ENCODE peak calls at places on chromosomes 5 and 9, in ten cellular contexts. P is body of pancreas, C is tibial artery, M is OCI-LY7, E is endothelial cell, A is GM06990, J is fibroblast of mammary gland, D is WTC11, V is cardiac muscle cell, Y is brain microvascular endothelial cell. K is an unnamed sample.

GRCh38 chr5:145587308-145588071 is 247.7 kb downstream of the PRELID2 start:
- DNase-seq in D (no peak), A (no peak), P (no peak), J (peak), V (no peak), M (no peak), Y (peak), E (no peak), C (no peak), K (peak)

GRCh38 chr5:53481354-53481886 is 991 bp downstream of the FST start:
- DNase-seq in J (peak), C (no peak), E (no peak), A (no peak), D (no peak), P (no peak), V (no peak), M (no peak), Y (no peak), K (no peak)

GRCh38 chr5:114184006-114184405 is 177.9 kb upstream of the KCNN2 start:
- DNase-seq in V (no peak), D (no peak), E (no peak), C (no peak), J (peak), A (no peak), Y (no peak), P (no peak), M (no peak), K (no peak)

GRCh38 chr9:90966475-90967150 is 165.0 kb downstream of the SYK start:
- DNase-seq in A (no peak), M (no peak), V (no peak), C (no peak), Y (peak), E (no peak), D (no peak), J (peak), P (no peak), K (peak)

GRCh38 chr9:33135086-33135958 is 31.8 kb downstream of the B4GALT1 start:
- DNase-seq in Y (peak), D (no peak), M (no peak), P (no peak), A (no peak), J (peak), V (no peak), E (no peak), C (peak), K (no peak)

GRCh38 chr5:10478436-10478835 is 36.8 kb downstream of the ROPN1L start:
- DNase-seq in M (no peak), D (no peak), Y (no peak), V (no peak), C (no peak), P (no peak), J (no peak), A (no peak), E (no peak), K (no peak)

GRCh38 chr5:40401965-40402364 is 277.8 kb upstream of the PTGER4 start:
- DNase-seq in M (no peak), D (no peak), E (no peak), C (no peak), A (no peak), P (no peak), V (no peak), J (peak), Y (peak), K (peak)

GRCh38 chr9:135536166-135536565 is 9.8 kb upstream of the OBP2A start:
- DNase-seq in M (no peak), A (no peak), D (no peak), Y (peak), V (no peak), P (no peak), E (no peak), C (no peak), J (no peak), K (no peak)

GRCh38 chr5:37055383-37055990 is 178.9 kb downstream of the NIPBL start:
- DNase-seq in P (no peak), V (no peak), A (no peak), C (no peak), D (no peak), Y (no peak), J (no peak), E (no peak), M (no peak), K (no peak)

GRCh38 chr5:131416729-131417128 is 152.9 kb downstream of the CDC42SE2 start:
- DNase-seq in A (peak), Y (no peak), V (no peak), P (no peak), C (no peak), E (no peak), J (no peak), D (no peak), M (no peak), K (no peak)

GRCh38 chr9:134187110-134187531 is 22.8 kb upstream of the RNU6ATAC start:
- DNase-seq in Y (no peak), P (no peak), E (no peak), M (no peak), V (no peak), C (peak), D (no peak), J (no peak), A (no peak), K (peak)
- TF ChIP-seq CTCF in Y (peak), P (no peak), E (no peak), M (no peak), V (no peak), C (no peak), D (no peak), J (no peak), A (peak), K (no peak)

GRCh38 chr5:81751009-81751835 is at the start of gene SSBP2:
- DNase-seq in C (peak), Y (peak), E (peak), A (peak), V (peak), D (peak), P (peak), J (peak), M (peak), K (peak)
- TF ChIP-seq CTCF in C (no peak), Y (no peak), E (no peak), A (no peak), V (no peak), D (no peak), P (peak), J (no peak), M (peak), K (no peak)

DNA sequence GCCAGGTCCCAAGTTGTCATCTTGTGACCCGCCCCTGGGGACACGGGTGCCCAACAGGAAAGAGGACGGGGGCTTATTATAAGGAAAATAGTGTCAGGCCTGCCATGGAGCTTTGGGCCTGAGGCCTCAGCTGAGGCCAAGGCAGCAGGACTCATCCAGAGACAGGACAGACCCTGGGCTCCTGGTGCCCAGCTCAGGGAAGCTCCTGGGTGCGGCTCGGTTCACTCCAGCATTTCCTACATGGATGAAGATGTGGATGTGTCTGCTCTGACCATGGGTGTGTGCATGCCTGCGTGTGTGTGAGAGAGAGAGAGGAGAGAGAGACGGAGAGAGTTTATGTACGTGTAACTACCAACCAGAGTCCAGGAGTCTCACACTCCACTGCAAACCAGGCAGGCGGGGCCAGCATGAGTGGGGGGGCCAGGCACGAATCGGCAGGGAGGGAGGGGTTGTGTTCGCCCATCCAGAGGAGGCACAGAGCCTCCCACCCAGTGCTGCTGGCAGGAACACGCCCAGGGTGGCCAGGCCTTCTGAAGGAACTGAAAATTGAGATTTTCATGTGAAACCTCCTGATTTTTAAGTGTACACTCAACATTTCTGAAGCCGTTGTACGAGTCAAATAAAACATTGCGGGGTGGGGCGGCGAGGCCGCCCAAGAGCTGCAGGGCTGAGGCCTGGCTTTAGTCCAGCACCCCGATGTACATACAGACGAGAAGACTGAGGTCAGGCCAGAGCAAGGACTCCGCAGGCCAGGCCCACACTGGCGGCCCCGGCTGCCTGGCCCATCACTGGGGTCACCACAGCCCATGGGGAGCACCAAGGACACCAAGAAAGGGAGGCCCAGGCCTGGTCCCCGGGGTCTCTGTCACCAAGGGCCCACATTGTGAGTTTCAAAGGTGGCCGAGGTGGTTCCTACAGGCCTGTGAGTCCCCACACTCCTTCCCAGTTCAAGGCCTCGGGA is 88.8 kb downstream of the ADAMTS2 start:
- DNase-seq in Y (no peak), A (no peak), D (peak), V (no peak), M (no peak), E (no peak), P (no peak), C (no peak), J (no peak), K (no peak)
- TF ChIP-seq CTCF in Y (no peak), A (no peak), D (no peak), V (no peak), M (no peak), E (no peak), P (no peak), C (no peak), J (no peak), K (no peak)

GRCh38 chr9:111896942-111897830 is 572 bp downstream of the UGCG start:
- DNase-seq in J (peak), E (peak), V (peak), Y (no peak), C (peak), P (no peak), A (no peak), D (peak), M (no peak), K (peak)
- TF ChIP-seq CTCF in J (no peak), E (no peak), V (peak), Y (peak), C (no peak), P (peak), A (peak), D (no peak), M (no peak), K (no peak)

DNA sequence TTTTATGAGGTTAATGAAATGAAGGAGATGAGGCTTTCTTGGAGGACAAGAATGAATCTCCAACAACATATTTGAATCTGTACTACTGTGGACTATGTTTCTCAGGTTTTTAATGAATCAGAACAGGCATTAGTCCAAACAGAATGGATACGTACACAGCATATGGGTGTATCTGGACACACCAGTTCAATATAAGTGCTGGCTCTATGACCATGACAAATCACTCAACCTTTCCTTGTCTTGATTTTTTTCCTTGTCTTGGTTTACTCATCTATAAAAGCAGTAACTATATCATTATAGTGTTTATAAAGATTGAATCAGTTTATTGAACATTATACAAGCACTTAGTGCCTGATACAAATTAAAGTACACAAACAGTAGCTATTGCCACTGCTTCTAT is 104.1 kb downstream of the AP3B1 start:
- DNase-seq in A (no peak), V (no peak), C (no peak), E (no peak), M (no peak), Y (no peak), D (no peak), J (no peak), P (no peak), K (no peak)
- TF ChIP-seq CTCF in A (no peak), V (no peak), C (no peak), E (no peak), M (no peak), Y (no peak), D (no peak), J (no peak), P (no peak), K (no peak)

GRCh38 chr5:180090098-180090768 is 18.7 kb upstream of the RNF130 start:
- DNase-seq in A (peak), Y (peak), E (peak), P (peak), M (peak), D (peak), C (peak), J (peak), V (peak), K (peak)

GRCh38 chr5:180088561-180088960 is 17.0 kb upstream of the RNF130 start:
- DNase-seq in C (no peak), Y (no peak), J (no peak), A (no peak), E (no peak), P (no peak), D (no peak), V (no peak), M (no peak), K (no peak)

GRCh38 chr5:180093651-180094382 is 22.3 kb upstream of the RNF130 start:
- DNase-seq in A (no peak), C (peak), P (no peak), D (no peak), Y (no peak), V (no peak), E (no peak), J (no peak), M (no peak), K (no peak)

GRCh38 chr5:180093241-180093640 is 21.7 kb upstream of the RNF130 start:
- DNase-seq in E (no peak), D (no peak), C (no peak), Y (no peak), J (no peak), P (no peak), A (no peak), M (no peak), V (no peak), K (no peak)

DNA sequence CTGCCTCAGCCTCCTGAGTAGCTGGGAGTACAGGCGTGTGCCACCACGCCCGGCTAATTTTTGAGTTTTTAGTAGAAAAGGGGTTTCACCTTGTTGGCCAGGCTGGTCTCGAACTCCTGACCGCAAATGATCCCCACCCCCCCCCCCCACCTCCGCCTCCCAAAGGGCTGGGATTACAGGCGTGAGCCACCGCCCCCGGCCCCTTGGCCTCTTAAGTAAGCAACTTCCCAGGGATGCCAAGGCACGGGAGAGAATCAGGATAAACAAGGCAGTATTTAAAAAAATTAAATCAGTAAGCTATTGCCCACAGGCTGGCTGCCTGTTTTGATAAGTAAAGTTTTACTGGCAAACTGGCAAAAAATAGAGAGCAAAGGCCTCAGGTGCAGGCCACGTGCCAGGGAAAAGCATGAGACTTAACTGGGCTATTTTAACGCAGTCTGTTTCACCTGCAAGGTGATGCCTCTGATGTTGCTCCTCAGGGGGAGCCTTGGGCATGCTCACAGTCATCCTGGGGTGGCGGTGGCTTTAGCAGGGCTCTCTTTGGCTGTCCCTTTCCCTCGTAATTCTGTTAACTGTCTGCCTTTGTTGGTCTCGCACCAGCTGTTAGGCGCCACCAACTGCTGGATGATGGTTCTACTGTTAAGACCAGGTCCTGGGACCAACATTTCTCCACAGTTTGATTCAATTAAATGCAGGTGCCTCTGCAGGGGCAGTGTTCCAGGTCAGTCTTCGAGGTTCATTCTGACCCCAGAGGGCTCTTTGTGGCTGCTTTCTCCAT is 19.4 kb upstream of the RNF130 start:
- DNase-seq in A (no peak), C (no peak), V (peak), M (peak), Y (peak), J (peak), E (peak), D (peak), P (peak), K (peak)
- TF ChIP-seq CTCF in A (peak), C (no peak), V (peak), M (peak), Y (peak), J (no peak), E (peak), D (no peak), P (peak), K (no peak)